ENCODE peak calls at places on chromosomes 3 and 15, in four cellular contexts. N is activated B cell treated with CpG ODN at 0.5 μM for 24 hours, K is GM13976, V is tibial nerve. E is an unnamed sample.

GRCh38 chr3:69441028-69441427 is 55.1 kb upstream of the FRMD4B start:
- DNase-seq in N (no peak), K (no peak), V (no peak), E (no peak)

GRCh38 chr3:53026423-53027162 is 19.3 kb downstream of the SFMBT1 start:
- DNase-seq in N (no peak), K (no peak), V (no peak), E (no peak)

GRCh38 chr15:59307164-59307535 is 65.5 kb downstream of the MYO1E start:
- DNase-seq in N (no peak), K (no peak), V (no peak), E (no peak)

GRCh38 chr3:196697270-196697669 is 14.8 kb downstream of the CEP19 start:
- DNase-seq in N (no peak), K (no peak), V (no peak), E (no peak)

GRCh38 chr3:67290424-67290823 is 292.3 kb downstream of the KBTBD8 start:
- DNase-seq in N (no peak), K (no peak), V (no peak), E (no peak)

GRCh38 chr15:69805248-69805953 is 292.3 kb downstream of the TLE3 start:
- DNase-seq in N (no peak), K (no peak), V (no peak), E (no peak)

GRCh38 chr3:146884291-146884690 is 279.1 kb upstream of the PLSCR5 start:
- DNase-seq in N (no peak), K (no peak), V (no peak), E (no peak)

GRCh38 chr3:13708871-13709595 is 160.1 kb downstream of the FBLN2 start:
- DNase-seq in N (peak; percentile 5), K (no peak), V (no peak), E (peak; percentile 24)

GRCh38 chr3:50242778-50243551 is 7.0 kb downstream of the GNAI2 start:
- DNase-seq in N (peak; percentile 60), K (no peak), V (no peak), E (no peak)

GRCh38 chr3:31402118-31402517 is 130.6 kb upstream of the STT3B start:
- DNase-seq in N (no peak), K (no peak), V (no peak), E (no peak)

GRCh38 chr3:43525376-43525775 is 96.4 kb downstream of the ANO10 start:
- DNase-seq in N (no peak), K (no peak), V (no peak), E (no peak)

GRCh38 chr15:85316244-85316934 is 64.0 kb upstream of the AKAP13 start:
- DNase-seq in N (no peak), K (no peak), V (no peak), E (no peak)

GRCh38 chr15:69164807-69165636 is 4.6 kb downstream of the GLCE start:
- DNase-seq in N (no peak), K (no peak), V (no peak), E (no peak)

GRCh38 chr15:91919014-91919534 is 65.6 kb downstream of the SLCO3A1 start:
- DNase-seq in N (no peak), K (no peak), V (no peak), E (no peak)

GRCh38 chr3:72152551-72153476 is 367.9 kb upstream of the PROK2 start:
- DNase-seq in N (no peak), K (no peak), V (peak; percentile 65), E (peak; percentile 35)

GRCh38 chr3:191352014-191352413 is 21.7 kb upstream of the UTS2B start:
- DNase-seq in N (no peak), K (no peak), V (no peak), E (no peak)

DNA sequence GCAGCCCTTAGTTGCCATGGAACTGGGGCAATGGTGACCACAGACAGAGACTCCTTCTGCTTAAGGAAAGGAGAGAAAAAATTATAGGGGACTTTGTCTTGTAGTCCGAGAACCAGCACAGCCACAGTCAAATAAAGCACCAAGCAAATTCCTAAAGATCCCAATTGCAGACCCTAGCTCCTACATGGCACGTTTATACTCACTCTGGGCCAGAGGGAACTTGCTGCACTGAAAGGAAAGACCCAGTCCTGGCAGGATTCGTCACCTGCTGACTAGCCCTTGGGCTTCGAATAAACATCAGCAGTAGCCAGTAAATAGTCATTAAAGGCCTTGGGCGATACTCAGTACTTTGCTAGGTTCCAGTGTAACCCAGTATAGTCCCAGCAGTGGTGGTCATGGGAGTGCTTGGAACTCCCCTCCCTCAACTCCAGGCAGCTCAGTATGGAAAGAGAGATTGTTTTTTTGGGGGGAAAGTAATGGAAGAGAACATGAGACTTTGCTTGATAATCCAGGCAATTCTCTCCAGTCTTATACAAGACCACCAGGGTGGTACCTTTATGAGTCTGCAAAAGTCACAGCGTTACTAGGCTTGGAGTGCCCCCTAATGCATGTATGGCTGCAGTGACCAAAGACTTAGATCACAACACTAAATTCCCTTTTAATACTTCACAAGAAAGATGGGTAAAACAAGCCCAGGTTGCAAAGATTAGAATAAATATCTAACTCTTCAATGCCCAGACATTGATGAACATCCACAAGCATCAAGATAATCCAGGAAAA is 66.4 kb upstream of the AGTR1 start:
- DNase-seq in N (no peak), K (no peak), V (no peak), E (no peak)
- TF ChIP-seq CTCF in N (no peak), K (no peak), V (no peak), E (no peak)

GRCh38 chr3:139441656-139442055 is 34.7 kb downstream of the RBP2 start:
- DNase-seq in N (no peak), K (no peak), V (no peak), E (no peak)

GRCh38 chr3:139444446-139444845 is 31.9 kb downstream of the RBP2 start:
- DNase-seq in N (no peak), K (no peak), V (no peak), E (no peak)

GRCh38 chr3:139434764-139435291 is 41.5 kb downstream of the RBP2 start:
- DNase-seq in N (no peak), K (no peak), V (no peak), E (no peak)

DNA sequence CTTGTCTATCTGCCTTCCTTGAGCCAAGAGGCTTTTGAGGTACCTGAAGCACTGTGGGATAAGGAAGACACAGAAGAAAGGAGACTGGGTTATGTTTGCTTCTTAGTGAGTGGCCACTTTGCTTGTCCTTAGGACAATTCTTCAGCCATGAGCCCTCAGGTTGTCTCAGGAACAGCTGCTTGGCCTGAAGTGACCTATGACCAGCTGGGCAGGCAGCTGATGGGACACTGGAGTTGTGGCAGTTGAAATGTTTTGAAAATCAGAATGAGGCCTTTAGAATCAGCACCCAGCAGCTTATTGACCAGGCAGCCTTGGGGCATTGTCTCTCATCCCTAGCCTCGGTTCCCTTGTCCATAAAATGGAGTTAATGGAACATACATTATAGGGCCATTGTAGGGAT is 37.0 kb downstream of the RBP2 start:
- DNase-seq in N (no peak), K (no peak), V (no peak), E (no peak)
- TF ChIP-seq CTCF in N (no peak), K (no peak), V (no peak), E (no peak)

GRCh38 chr3:51997172-51997571 is 1.5 kb upstream of the RPL29 start:
- DNase-seq in N (no peak), K (no peak), V (no peak), E (no peak)
- TF ChIP-seq CTCF in N (no peak), K (no peak), V (no peak), E (no peak)

DNA sequence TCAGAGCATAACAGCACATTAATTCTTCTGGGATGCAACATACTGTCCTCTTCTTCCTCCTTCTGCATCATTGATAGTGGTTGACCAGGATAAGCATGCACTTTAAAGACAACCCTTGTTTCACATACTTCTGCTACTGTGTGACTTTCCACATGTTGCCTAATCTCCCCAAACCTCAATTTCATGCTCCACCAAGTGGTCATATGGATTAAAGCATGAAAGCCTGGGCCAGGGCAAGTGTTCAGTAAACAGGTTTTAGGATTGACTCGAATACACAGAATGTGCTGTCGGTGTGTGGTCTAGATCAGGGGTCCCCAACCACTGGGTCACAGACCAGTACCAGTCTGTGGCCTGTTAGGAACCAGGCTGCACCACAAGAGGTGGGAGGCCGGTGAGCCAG is 22.5 kb upstream of the BFSP2 start:
- DNase-seq in N (no peak), K (no peak), V (no peak), E (no peak)
- TF ChIP-seq CTCF in N (no peak), K (peak; percentile 20), V (no peak), E (no peak)

GRCh38 chr3:182912476-182912875 is 67.9 kb downstream of the DCUN1D1 start:
- DNase-seq in N (no peak), K (no peak), V (no peak), E (no peak)

GRCh38 chr3:182908471-182908870 is 71.9 kb downstream of the DCUN1D1 start:
- DNase-seq in N (no peak), K (no peak), V (no peak), E (no peak)

GRCh38 chr3:182910939-182911781 is 69.2 kb downstream of the DCUN1D1 start:
- DNase-seq in N (no peak), K (no peak), V (no peak), E (no peak)

GRCh38 chr3:182911782-182912111 is 68.6 kb downstream of the DCUN1D1 start:
- DNase-seq in N (no peak), K (no peak), V (no peak), E (no peak)

GRCh38 chr3:182909318-182910040 is 70.9 kb downstream of the DCUN1D1 start:
- DNase-seq in N (no peak), K (peak; percentile 26), V (no peak), E (no peak)
- TF ChIP-seq CTCF in N (no peak), K (no peak), V (peak; percentile 17), E (peak; percentile 71)

GRCh38 chr15:76753771-76754170 is 151.4 kb downstream of the SCAPER start:
- DNase-seq in N (no peak), K (no peak), V (no peak), E (no peak)
- TF ChIP-seq CTCF in N (no peak), K (no peak), V (no peak), E (no peak)

E was measured in mesothelial cell of epicardium.